ENCODE peak calls at places on chromosomes 7 and 10, in nine cellular contexts. R is epithelial cell of esophagus; K is cardiac muscle cell; J is neural crest cell; B is kidney epithelial cell; C is heart left ventricle; Y is CD4-positive, alpha-beta T cell; N is natural killer cell; I is DND-41. W is an unnamed sample.

GRCh38 chr7:30453859-30454258 is 24.7 kb downstream of the NOD1 start:
- DNase-seq in Y (no peak), J (no peak), N (no peak), R (no peak), K (peak), C (no peak), B (no peak), I (no peak), W (no peak)

GRCh38 chr7:23394828-23395227 is 75.5 kb downstream of the IGF2BP3 start:
- DNase-seq in J (no peak), R (no peak), Y (no peak), I (no peak), B (no peak), K (no peak), N (no peak), C (no peak), W (no peak)

GRCh38 chr7:90595801-90596683 is at the start of gene CDK14:
- DNase-seq in I (no peak), R (peak), Y (no peak), B (no peak), J (peak), C (peak), N (peak), K (peak), W (peak)

GRCh38 chr10:74300651-74301050 is 149.6 kb downstream of the ADK start:
- DNase-seq in Y (no peak), B (no peak), K (no peak), R (no peak), C (no peak), J (no peak), I (no peak), N (no peak), W (no peak)

GRCh38 chr7:4825081-4825480 is 36.7 kb downstream of the PAPOLB start:
- DNase-seq in N (no peak), I (no peak), R (no peak), K (no peak), J (no peak), B (no peak), Y (no peak), C (no peak), W (no peak)

GRCh38 chr7:134599371-134599770 is 47.3 kb upstream of the BPGM start:
- DNase-seq in I (no peak), B (no peak), J (no peak), C (no peak), K (peak), R (no peak), Y (no peak), N (no peak), W (no peak)

GRCh38 chr10:24811906-24812305 is 88.2 kb upstream of the ARHGAP21 start:
- DNase-seq in N (no peak), J (peak), C (no peak), I (no peak), Y (no peak), R (no peak), K (peak), B (no peak), W (no peak)

GRCh38 chr10:70254795-70255328 is 21.6 kb upstream of the PPA1 start:
- DNase-seq in N (no peak), Y (no peak), B (no peak), C (no peak), K (no peak), R (no peak), J (no peak), I (no peak), W (no peak)

GRCh38 chr7:116582164-116582732 is 57.4 kb downstream of the CAV1 start:
- DNase-seq in N (no peak), K (peak), Y (no peak), C (no peak), B (no peak), J (no peak), I (no peak), R (no peak), W (no peak)

GRCh38 chr7:155166673-155167370 is 96.7 kb downstream of the HTR5A start:
- DNase-seq in J (no peak), K (peak), Y (no peak), R (peak), N (no peak), I (no peak), B (no peak), C (no peak), W (no peak)

GRCh38 chr7:28347462-28347861 is 64.9 kb upstream of the CREB5 start:
- DNase-seq in Y (no peak), C (no peak), I (no peak), K (peak), R (no peak), N (no peak), B (no peak), J (no peak), W (no peak)

GRCh38 chr10:37263304-37263703 is 137.9 kb downstream of the ANKRD30A start:
- DNase-seq in Y (no peak), K (no peak), N (no peak), R (peak), B (no peak), C (no peak), J (no peak), I (no peak), W (no peak)
- TF ChIP-seq CTCF in Y (no peak), K (no peak), N (no peak), R (no peak), B (no peak), C (no peak), J (no peak), I (peak), W (no peak)

GRCh38 chr10:58981846-58982245 is 194.6 kb upstream of the PHYHIPL start:
- DNase-seq in N (no peak), C (no peak), K (no peak), Y (no peak), B (no peak), R (no peak), J (no peak), I (no peak), W (no peak)
- TF ChIP-seq CTCF in N (no peak), C (no peak), K (no peak), Y (no peak), B (no peak), R (no peak), J (no peak), I (no peak), W (no peak)

GRCh38 chr10:5663692-5664427 is 2.5 kb downstream of the ASB13 start:
- DNase-seq in Y (no peak), K (no peak), C (no peak), J (no peak), B (no peak), N (no peak), R (no peak), I (no peak), W (no peak)

GRCh38 chr10:5668429-5668828 is 2.0 kb upstream of the ASB13 start:
- DNase-seq in I (no peak), B (no peak), Y (no peak), R (no peak), K (no peak), N (no peak), J (no peak), C (no peak), W (no peak)

GRCh38 chr10:5669609-5670008 is 3.2 kb upstream of the ASB13 start:
- DNase-seq in R (no peak), B (no peak), N (no peak), J (no peak), Y (no peak), I (no peak), C (no peak), K (no peak), W (no peak)

GRCh38 chr10:5665380-5666323 is 743 bp downstream of the ASB13 start:
- DNase-seq in Y (no peak), R (no peak), B (no peak), N (no peak), K (no peak), C (no peak), I (no peak), J (peak), W (no peak)

GRCh38 chr10:5666324-5667220 is at the start of gene ASB13:
- DNase-seq in N (no peak), I (peak), Y (peak), B (no peak), C (peak), K (peak), R (peak), J (peak), W (peak)
- TF ChIP-seq CTCF in N (no peak), I (no peak), Y (no peak), B (no peak), C (no peak), K (no peak), R (no peak), J (no peak), W (no peak)

DNA sequence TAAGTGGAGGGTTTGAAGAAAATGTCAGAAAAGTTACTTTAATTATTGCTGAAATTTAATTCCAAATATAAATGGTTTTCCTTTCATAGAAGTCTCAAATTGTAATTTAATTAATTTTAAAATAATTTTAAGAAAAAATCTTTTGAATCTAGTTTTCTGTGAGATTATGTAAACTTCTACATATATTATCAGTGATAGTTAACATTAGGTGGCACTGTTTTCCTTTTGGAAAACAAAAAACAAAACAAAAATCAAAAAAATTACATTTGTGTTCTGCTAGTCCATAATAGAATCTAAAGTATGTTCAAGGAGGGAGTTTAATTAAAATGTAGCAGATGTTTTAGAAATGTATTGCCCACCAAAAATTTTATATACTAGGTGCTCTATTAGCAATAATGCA is 1456.7 kb downstream of the REEP3 start:
- DNase-seq in J (no peak), N (no peak), K (peak), R (no peak), Y (no peak), I (no peak), B (no peak), C (no peak), W (no peak)
- TF ChIP-seq CTCF in J (no peak), N (no peak), K (no peak), R (no peak), Y (no peak), I (no peak), B (no peak), C (no peak), W (no peak)

GRCh38 chr7:2920956-2921708 is 77.0 kb upstream of the GNA12 start:
- DNase-seq in I (no peak), N (no peak), R (peak), K (no peak), B (no peak), C (no peak), J (no peak), Y (no peak), W (no peak)

GRCh38 chr7:2922271-2922691 is 78.2 kb upstream of the GNA12 start:
- DNase-seq in I (no peak), Y (no peak), K (no peak), B (no peak), N (no peak), C (no peak), R (no peak), J (no peak), W (no peak)

GRCh38 chr7:2922866-2923265 is 78.8 kb upstream of the GNA12 start:
- DNase-seq in C (no peak), R (no peak), J (no peak), I (no peak), B (no peak), K (no peak), N (no peak), Y (no peak), W (no peak)

GRCh38 chr7:2923291-2923781 is 79.2 kb upstream of the GNA12 start:
- DNase-seq in J (no peak), N (no peak), C (no peak), K (no peak), Y (no peak), R (no peak), I (no peak), B (no peak), W (no peak)

DNA sequence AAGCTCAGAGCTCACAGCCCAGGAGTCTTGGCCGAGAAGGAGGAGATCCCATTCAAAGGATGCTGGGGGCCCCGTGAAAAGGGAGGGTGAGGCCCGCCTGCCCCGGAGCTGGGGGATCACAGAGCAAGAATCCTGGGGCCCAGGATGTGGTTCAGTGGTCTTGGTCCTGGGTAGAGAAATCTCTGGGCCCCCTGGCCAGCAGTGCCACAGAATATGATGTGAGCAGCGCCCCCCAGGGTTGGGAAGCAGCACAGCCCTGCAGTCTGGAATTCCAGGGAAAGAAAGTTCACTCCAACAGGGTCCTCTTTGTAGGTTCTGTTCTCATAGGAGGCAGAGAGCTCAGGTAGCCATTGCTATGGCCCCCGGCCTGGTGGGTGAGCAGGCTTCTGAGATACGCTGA is 77.6 kb upstream of the GNA12 start:
- DNase-seq in N (no peak), I (no peak), C (no peak), J (peak), Y (no peak), K (no peak), R (no peak), B (no peak), W (no peak)
- TF ChIP-seq CTCF in N (no peak), I (peak), C (peak), J (peak), Y (no peak), K (peak), R (peak), B (peak), W (no peak)

GRCh38 chr7:441713-442421 is 77.8 kb downstream of the PDGFA start:
- DNase-seq in I (no peak), K (no peak), R (no peak), N (no peak), C (no peak), J (no peak), B (no peak), Y (no peak), W (no peak)
- TF ChIP-seq CTCF in I (no peak), K (no peak), R (no peak), N (no peak), C (no peak), J (no peak), B (no peak), Y (no peak), W (no peak)

GRCh38 chr7:118224521-118224920 is at the start of gene ANKRD7:
- DNase-seq in C (no peak), N (no peak), R (no peak), J (no peak), Y (no peak), B (no peak), I (no peak), K (no peak), W (no peak)
- TF ChIP-seq CTCF in C (no peak), N (no peak), R (no peak), J (no peak), Y (no peak), B (no peak), I (no peak), K (no peak), W (no peak)

DNA sequence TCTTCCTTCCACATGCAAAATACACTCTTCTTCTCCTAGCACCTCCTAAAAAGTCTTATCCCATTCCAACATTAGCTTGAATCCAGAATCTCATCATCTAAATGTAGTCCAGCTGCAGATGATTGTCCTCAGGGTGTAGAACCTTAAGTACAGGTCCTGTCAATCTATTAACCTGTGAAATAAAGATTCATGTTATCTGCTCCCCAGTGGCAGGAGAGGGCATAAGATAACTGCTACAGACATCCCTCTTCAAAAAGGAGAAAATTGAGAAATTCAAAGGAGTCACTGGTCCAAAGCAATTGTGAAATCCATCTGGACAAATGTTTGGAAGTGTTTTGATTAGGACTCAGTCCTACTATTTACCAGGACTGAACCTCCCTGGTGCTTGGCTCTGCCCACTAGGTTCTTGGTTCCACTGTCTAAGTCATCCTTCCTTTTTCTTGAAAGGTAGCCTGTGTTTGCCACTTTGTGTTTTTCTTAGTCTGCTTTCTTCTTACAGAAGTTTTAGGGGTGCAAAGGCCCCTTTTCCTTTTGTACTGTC is 96.2 kb downstream of the ADD3 start:
- DNase-seq in N (no peak), R (no peak), B (no peak), Y (no peak), C (no peak), I (no peak), K (peak), J (no peak), W (no peak)
- TF ChIP-seq CTCF in N (no peak), R (no peak), B (no peak), Y (no peak), C (no peak), I (no peak), K (no peak), J (no peak), W (no peak)

GRCh38 chr7:78585958-78586357 is 787.4 kb downstream of the PHTF2 start:
- DNase-seq in I (no peak), Y (no peak), N (no peak), R (no peak), J (no peak), B (no peak), K (no peak), C (no peak), W (no peak)

GRCh38 chr7:78588393-78588792 is 789.8 kb downstream of the PHTF2 start:
- DNase-seq in N (no peak), C (no peak), J (no peak), Y (no peak), R (no peak), I (no peak), K (no peak), B (no peak), W (no peak)

GRCh38 chr7:78587443-78588044 is 789.0 kb downstream of the PHTF2 start:
- DNase-seq in C (no peak), K (peak), J (no peak), R (peak), I (no peak), Y (no peak), N (no peak), B (no peak), W (no peak)
- TF ChIP-seq CTCF in C (no peak), K (peak), J (peak), R (peak), I (no peak), Y (no peak), N (no peak), B (no peak), W (no peak)